ENCODE peak calls at places on chromosomes 1 and 21, in seven cellular contexts. M is CD8-positive, alpha-beta T cell; J is NCI-H1092; T is midbrain; K is nucleus accumbens; C is activated CD4-positive, CD25-positive, alpha-beta regulatory T cell treated with anti-CD3 and anti-CD28 coated beads, Interleukin-2, amount 50 U/mL, for 72 hours; D is fibroblast of lung. W is an unnamed sample.

GRCh38 chr1:159924025-159924790 is 1.1 kb downstream of the TAGLN2 start:
- DNase-seq in M (peak), J (no peak), T (peak), K (peak), C (peak), D (peak), W (no peak)

GRCh38 chr1:104189207-104189606 is 439.5 kb downstream of the AMY1C start:
- DNase-seq in M (no peak), J (no peak), T (no peak), K (no peak), C (no peak), D (no peak), W (no peak)

GRCh38 chr21:44892536-44893277 is 19.2 kb upstream of the PTTG1IP start:
- DNase-seq in M (peak), J (peak), T (peak), K (no peak), C (peak), D (peak), W (no peak)

GRCh38 chr1:221286399-221286798 is 407.2 kb downstream of the HLX start:
- DNase-seq in M (no peak), J (no peak), T (no peak), K (no peak), C (no peak), D (no peak), W (no peak)

GRCh38 chr1:243938146-243938676 is 88.2 kb upstream of the AKT3 start:
- DNase-seq in M (no peak), J (no peak), T (no peak), K (no peak), C (no peak), D (no peak), W (no peak)

GRCh38 chr1:173451981-173452380 is 25.2 kb upstream of the PRDX6 start:
- DNase-seq in M (no peak), J (peak), T (peak), K (no peak), C (no peak), D (peak), W (no peak)

GRCh38 chr1:154097873-154098272 is 57.0 kb downstream of the NUP210L start:
- DNase-seq in M (no peak), J (no peak), T (no peak), K (no peak), C (no peak), D (no peak), W (no peak)

GRCh38 chr1:92949937-92950817 is 11.1 kb downstream of the DIPK1A start:
- DNase-seq in M (no peak), J (no peak), T (no peak), K (no peak), C (no peak), D (peak), W (no peak)

GRCh38 chr1:100229681-100230443 is 19.8 kb downstream of the DBT start:
- DNase-seq in M (no peak), J (no peak), T (no peak), K (no peak), C (no peak), D (no peak), W (no peak)

GRCh38 chr1:106435269-106435668 is 621.2 kb upstream of the PRMT6 start:
- DNase-seq in M (no peak), J (no peak), T (no peak), K (no peak), C (no peak), D (no peak), W (no peak)

GRCh38 chr21:25637846-25638245 is 1.2 kb upstream of the JAM2 start:
- DNase-seq in M (no peak), J (no peak), T (no peak), K (no peak), C (no peak), D (no peak), W (no peak)

GRCh38 chr1:173509797-173510196 is 32.7 kb downstream of the PRDX6 start:
- DNase-seq in M (no peak), J (no peak), T (no peak), K (no peak), C (no peak), D (no peak), W (no peak)

GRCh38 chr1:237035759-237036158 is 6.2 kb upstream of the RYR2 start:
- DNase-seq in M (no peak), J (no peak), T (no peak), K (no peak), C (no peak), D (no peak), W (no peak)

GRCh38 chr1:221782461-221782860 is 40.6 kb upstream of the DUSP10 start:
- DNase-seq in M (no peak), J (no peak), T (no peak), K (no peak), C (no peak), D (no peak), W (no peak)

GRCh38 chr1:167775178-167775577 is 53.4 kb downstream of the MPZL1 start:
- DNase-seq in M (no peak), J (no peak), T (no peak), K (no peak), C (no peak), D (no peak), W (no peak)

GRCh38 chr1:226890331-226891108 is 20.1 kb downstream of the PSEN2 start:
- DNase-seq in M (no peak), J (no peak), T (no peak), K (no peak), C (no peak), D (no peak), W (no peak)

GRCh38 chr1:63557365-63557987 is 34.2 kb downstream of the EFCAB7 start:
- DNase-seq in M (no peak), J (no peak), T (peak), K (no peak), C (no peak), D (peak), W (no peak)

GRCh38 chr21:42089665-42090310 is 18.7 kb downstream of the UMODL1 start:
- DNase-seq in M (no peak), J (no peak), T (no peak), K (no peak), C (no peak), D (no peak), W (no peak)

GRCh38 chr1:29744684-29745490 is 508.6 kb downstream of the PTPRU start:
- DNase-seq in M (no peak), J (no peak), T (no peak), K (no peak), C (no peak), D (no peak), W (no peak)

GRCh38 chr1:55893155-55893554 is 678.0 kb upstream of the USP24 start:
- DNase-seq in M (no peak), J (no peak), T (no peak), K (no peak), C (no peak), D (peak), W (no peak)

GRCh38 chr1:208787219-208787618 is 543.0 kb upstream of the PLXNA2 start:
- DNase-seq in M (no peak), J (no peak), T (no peak), K (no peak), C (no peak), D (no peak), W (no peak)

GRCh38 chr1:94790246-94790645 is 29.9 kb upstream of the SLC44A3 start:
- DNase-seq in M (no peak), J (no peak), T (no peak), K (no peak), C (no peak), D (peak), W (no peak)

GRCh38 chr1:245715970-245716369 is 561.2 kb downstream of the KIF26B start:
- DNase-seq in M (no peak), J (no peak), T (no peak), K (no peak), C (no peak), D (peak), W (no peak)